ENCODE peak calls at places on chromosomes 3 and 15, in nine cellular contexts. G is Kasumi-1; Y is GM12865; J is activated T-cell treated with anti-CD3 and anti-CD28 coated beads, Interleukin-2, amount 50 U/mL, for 1 hour; Q is fibroblast of pulmonary artery; D is GDM1; A is AG20443; H is stimulated activated CD8-positive, alpha-beta memory T cell treated with anti-CD3 and anti-CD28 coated beads, Interleukin-15, amount 100 ng/mL, for 24 hours; X is stimulated activated CD4-positive, alpha-beta T cell treated with anti-CD3 and anti-CD28 coated beads, TNF-alpha, amount 100 ng/mL, for 4 hours. S is an unnamed sample.

GRCh38 chr15:45618813-45619212 is 16.0 kb upstream of the SQOR start:
- DNase-seq in G (no peak), Y (peak; percentile 40), J (no peak), Q (no peak), D (no peak), A (no peak), H (no peak), X (no peak), S (no peak)

GRCh38 chr3:144394052-144394451 is 422.4 kb downstream of the DIPK2A start:
- DNase-seq in G (no peak), Y (no peak), J (no peak), Q (no peak), D (no peak), A (peak; percentile 7), H (no peak), X (no peak), S (no peak)

GRCh38 chr15:100602822-100603393 is 519 bp downstream of the ASB7 start:
- DNase-seq in G (peak; percentile 43), Y (peak; percentile 83), J (no peak), Q (peak; percentile 8), D (peak; percentile 9), A (peak; percentile 6), H (no peak), X (no peak), S (no peak)

GRCh38 chr3:25423780-25424179 is 4.3 kb upstream of the RARB start:
- DNase-seq in G (no peak), Y (no peak), J (no peak), Q (peak; percentile 51), D (no peak), A (peak; percentile 32), H (no peak), X (no peak), S (no peak)

GRCh38 chr3:194281306-194281705 is 69.8 kb downstream of the CPN2 start:
- DNase-seq in G (no peak), Y (no peak), J (no peak), Q (no peak), D (no peak), A (no peak), H (no peak), X (no peak), S (no peak)

GRCh38 chr3:4271834-4272233 is 31.3 kb upstream of the SETMAR start:
- DNase-seq in G (peak; percentile 68), Y (peak; percentile 20), J (no peak), Q (peak; percentile 32), D (no peak), A (peak; percentile 56), H (no peak), X (no peak), S (no peak)

GRCh38 chr3:149395107-149396089 is 17.9 kb upstream of the TM4SF1 start:
- DNase-seq in G (no peak), Y (no peak), J (no peak), Q (peak; percentile 87), D (no peak), A (no peak), H (no peak), X (no peak), S (no peak)

GRCh38 chr15:77533986-77534385 is 98.7 kb downstream of the LINGO1 start:
- DNase-seq in G (no peak), Y (no peak), J (no peak), Q (no peak), D (no peak), A (no peak), H (no peak), X (no peak), S (no peak)

GRCh38 chr3:111859061-111859973 is at the start of gene PHLDB2:
- DNase-seq in G (peak; percentile 17), Y (peak; percentile 10), J (peak; percentile 68), Q (peak; percentile 86), D (no peak), A (peak; percentile 87), H (peak; percentile 16), X (peak; percentile 33), S (peak; percentile 65)

GRCh38 chr3:192303235-192303634 is 424.1 kb downstream of the FGF12 start:
- DNase-seq in G (no peak), Y (no peak), J (no peak), Q (no peak), D (no peak), A (no peak), H (no peak), X (no peak), S (no peak)

GRCh38 chr15:48425051-48425450 is 93.8 kb downstream of the DUT start:
- DNase-seq in G (no peak), Y (no peak), J (no peak), Q (no peak), D (no peak), A (no peak), H (no peak), X (no peak), S (no peak)

GRCh38 chr3:179796421-179796820 is 143.6 kb downstream of the USP13 start:
- DNase-seq in G (no peak), Y (no peak), J (no peak), Q (no peak), D (no peak), A (no peak), H (no peak), X (no peak), S (no peak)